ENCODE peak calls at places on chromosomes 13 and 19, in six cellular contexts. B is tibial nerve, C is thyroid gland, X is adrenal gland, K is IMR-90, Y is thoracic aorta. H is an unnamed sample. For H3K4me1, the result is how much of the 10 kb centered on the place peaks cover.

GRCh38 chr19:4052114-4052992 is 14.3 kb downstream of the ZBTB7A start:
- DNase-seq in C (no peak), X (peak), K (peak), Y (no peak), B (no peak), H (peak)

GRCh38 chr13:44293354-44293753 is 80.3 kb upstream of the SERP2 start:
- DNase-seq in Y (no peak), X (no peak), C (no peak), B (no peak), K (no peak), H (no peak)

GRCh38 chr13:97257800-97258799 is 36.0 kb downstream of the MBNL2 start:
- DNase-seq in Y (peak), K (peak), C (no peak), X (peak), B (peak), H (no peak)

GRCh38 chr13:76991432-76991795 is 467 bp upstream of the CLN5 start:
- DNase-seq in C (no peak), B (no peak), Y (peak), X (no peak), K (no peak), H (peak)

GRCh38 chr19:49447485-49448431 is 3.9 kb downstream of the PIH1D1 start:
- DNase-seq in C (no peak), K (peak), B (no peak), X (no peak), Y (no peak), H (no peak)

GRCh38 chr13:40031031-40031430 is 375.6 kb downstream of the COG6 start:
- DNase-seq in X (no peak), K (peak), C (no peak), B (no peak), Y (no peak), H (no peak)

GRCh38 chr13:93956416-93956815 is 523.1 kb downstream of the DCT start:
- DNase-seq in K (no peak), B (no peak), C (no peak), X (no peak), Y (no peak), H (no peak)

GRCh38 chr13:85386424-85386823 is 412.8 kb downstream of the SLITRK6 start:
- DNase-seq in K (no peak), Y (no peak), B (no peak), C (no peak), X (no peak), H (no peak)

GRCh38 chr19:32651729-32652140 is 23.2 kb downstream of the ANKRD27 start:
- DNase-seq in K (peak), B (no peak), X (no peak), C (peak), Y (no peak), H (no peak)

GRCh38 chr19:19568802-19569756 is 31.0 kb downstream of the CILP2 start:
- DNase-seq in C (no peak), Y (no peak), B (no peak), K (peak), X (peak), H (no peak)

GRCh38 chr19:36207605-36208252 is 6.7 kb downstream of the ZNF565 start:
- DNase-seq in C (no peak), Y (no peak), X (no peak), B (no peak), K (no peak), H (no peak)

GRCh38 chr19:10667867-10668266 is 13.7 kb downstream of the ILF3 start:
- DNase-seq in C (no peak), Y (no peak), X (no peak), K (no peak), B (no peak), H (no peak)

GRCh38 chr13:33213024-33213795 is 72.3 kb downstream of the STARD13 start:
- DNase-seq in B (no peak), C (peak), K (no peak), Y (no peak), X (no peak), H (no peak)
- H3K4me1 ChIP-seq in B (half or more), C (under half), K (under half), Y (under half), X (under half), H (under half)

DNA sequence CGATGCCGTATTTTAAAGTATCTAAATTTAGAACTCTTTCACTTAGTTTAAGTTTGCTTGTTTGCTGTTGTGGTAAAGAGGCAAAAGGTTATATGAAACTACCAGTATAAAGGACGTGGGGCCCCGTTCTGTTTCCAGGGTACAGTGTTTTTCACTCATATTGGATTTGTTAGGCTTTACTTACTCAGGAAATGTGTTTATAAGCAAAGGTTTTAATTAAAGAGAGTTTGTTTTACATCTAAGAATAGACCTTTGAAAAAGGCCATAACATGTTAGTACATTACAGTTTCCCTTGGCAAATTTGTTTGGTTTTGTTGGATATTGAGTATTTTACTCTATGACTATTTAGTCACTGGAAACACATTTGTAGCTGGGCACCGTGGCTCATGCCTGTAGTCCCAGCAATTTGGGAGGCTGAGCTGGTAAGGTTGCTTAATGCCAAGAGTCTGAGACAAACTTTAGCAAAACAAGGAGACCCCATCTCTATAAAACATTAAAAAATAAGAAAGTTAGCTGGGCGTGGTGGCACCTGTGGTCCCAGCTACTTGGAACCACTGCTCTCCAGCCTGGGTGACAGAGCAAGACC is 7.1 kb downstream of the DGKH start:
- DNase-seq in B (no peak), X (no peak), Y (no peak), K (no peak), C (no peak), H (no peak)
- TF ChIP-seq CTCF in B (no peak), X (no peak), Y (no peak), K (no peak), C (no peak), H (no peak)

GRCh38 chr19:16624236-16624635 is 3.8 kb downstream of the MED26 start:
- DNase-seq in Y (no peak), X (peak), C (no peak), K (no peak), B (no peak), H (no peak)

GRCh38 chr19:16625183-16625958 is 2.6 kb downstream of the MED26 start:
- DNase-seq in X (no peak), B (no peak), K (no peak), C (no peak), Y (no peak), H (no peak)

GRCh38 chr19:16623576-16623975 is 4.4 kb downstream of the MED26 start:
- DNase-seq in K (no peak), B (no peak), Y (no peak), C (no peak), X (no peak), H (no peak)

GRCh38 chr19:16621165-16621800 is 6.7 kb downstream of the MED26 start:
- DNase-seq in K (no peak), B (no peak), C (no peak), Y (no peak), X (no peak), H (no peak)

GRCh38 chr19:16623066-16623465 is 4.9 kb downstream of the MED26 start:
- DNase-seq in B (no peak), X (no peak), C (no peak), K (no peak), Y (no peak), H (no peak)
- H3K4me1 ChIP-seq in B (half or more), X (under half), C (under half), K (under half), Y (under half), H (under half)

GRCh38 chr19:1170938-1171754 is 2.9 kb downstream of the SBNO2 start:
- DNase-seq in K (no peak), C (no peak), X (peak), Y (no peak), B (no peak), H (no peak)
- TF ChIP-seq CTCF in K (no peak), C (no peak), X (no peak), Y (no peak), B (no peak), H (no peak)

GRCh38 chr19:17305517-17306284 is at the start of gene MRPL34:
- DNase-seq in C (peak), X (peak), Y (peak), K (peak), B (peak), H (peak)

GRCh38 chr19:17309962-17310461 is 649 bp downstream of the DDA1 start:
- DNase-seq in B (no peak), K (no peak), X (no peak), Y (no peak), C (no peak), H (no peak)

GRCh38 chr19:17309198-17309961 is at the start of gene DDA1:
- DNase-seq in K (peak), X (peak), Y (peak), B (peak), C (peak), H (peak)

GRCh38 chr19:17306285-17306714 is 628 bp downstream of the MRPL34 start:
- DNase-seq in X (no peak), B (no peak), K (no peak), C (no peak), Y (no peak), H (no peak)

GRCh38 chr19:17307876-17308377 is 1.4 kb upstream of the DDA1 start:
- DNase-seq in X (no peak), B (no peak), C (no peak), Y (no peak), K (no peak), H (no peak)
- H3K4me1 ChIP-seq in X (half or more), B (half or more), C (under half), Y (under half), K (under half), H (under half)

DNA sequence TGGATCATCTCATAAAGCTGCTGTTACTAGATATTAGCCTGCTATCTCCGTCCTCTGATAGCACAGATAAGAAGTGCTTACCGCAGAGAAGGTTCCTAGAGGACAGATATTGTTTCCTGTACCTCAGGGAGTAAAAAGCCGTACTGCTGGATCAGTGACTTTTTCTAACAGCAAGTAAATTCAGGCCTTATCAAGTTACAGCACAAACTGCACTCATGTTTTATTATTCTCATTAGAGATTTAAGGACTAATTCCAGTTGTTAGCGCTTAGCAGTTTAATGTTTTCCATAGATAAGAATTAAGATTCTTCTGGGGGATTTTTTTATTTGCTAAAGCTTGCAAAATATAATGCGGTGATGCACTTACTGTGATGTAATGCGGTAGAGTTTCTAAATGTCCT is 119.0 kb upstream of the OBI1 start:
- DNase-seq in K (no peak), B (no peak), C (no peak), Y (no peak), X (no peak), H (no peak)
- TF ChIP-seq CTCF in K (no peak), B (no peak), C (no peak), Y (no peak), X (no peak), H (no peak)

GRCh38 chr19:57395710-57396109 is 6.1 kb downstream of the ZNF548 start:
- DNase-seq in C (no peak), Y (no peak), B (no peak), K (no peak), X (no peak), H (no peak)
- H3K4me1 ChIP-seq in C (under half), Y (under half), B (under half), K (under half), X (under half), H (under half)

DNA sequence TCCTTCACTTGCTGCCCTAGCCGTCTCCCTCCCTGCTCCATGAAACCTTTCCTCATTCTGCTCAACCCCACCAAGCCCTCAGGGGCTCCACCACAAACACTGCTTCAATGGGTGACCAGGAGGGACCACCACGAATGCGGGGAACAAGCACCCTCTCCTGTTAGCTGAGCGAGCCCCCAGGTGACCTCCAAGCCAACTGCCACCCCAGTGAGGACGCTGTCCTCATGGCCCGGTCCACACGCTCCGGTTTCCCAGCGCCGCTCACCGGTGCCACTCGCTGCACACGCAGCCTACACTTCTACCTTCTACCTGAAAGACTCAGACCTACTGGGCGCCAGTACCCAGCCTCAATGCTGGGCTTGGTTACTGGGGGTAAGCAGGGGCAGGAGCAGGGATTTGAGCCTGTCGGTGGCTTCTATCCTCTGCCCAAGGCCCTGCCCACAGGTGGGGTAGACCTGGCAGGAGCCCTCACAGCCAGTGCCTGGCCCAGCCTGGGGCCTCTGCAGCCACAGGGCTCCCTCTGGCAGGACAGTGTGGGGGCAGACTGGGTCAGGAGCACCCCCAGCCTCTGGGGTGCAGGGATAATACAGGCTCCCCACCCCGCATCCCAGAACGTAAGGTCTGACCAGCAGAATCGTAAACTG is 704 bp upstream of the TMEM86B start:
- DNase-seq in Y (no peak), K (no peak), B (no peak), C (no peak), X (no peak), H (no peak)
- TF ChIP-seq CTCF in Y (no peak), K (no peak), B (no peak), C (no peak), X (no peak), H (no peak)

H was measured in Peyer's patch.